ENCODE peak calls at places on chromosome 20, in five cellular contexts. One of them, this sample, is unnamed.
A peak's percentile ranks its signal among the peaks of the same experiment; 100 is the strongest.

GRCh38 chr20:21378259-21378658 is 19.1 kb downstream of the NKX2-4 start:
- DNase-seq in glutamatergic neuron: no peak
- DNase-seq in GDM1: no peak
- DNase-seq in head of caudate nucleus: no peak
- DNase-seq in A172: no peak
- DNase-seq in this sample: no peak

GRCh38 chr20:57568088-57568896 is 7.4 kb downstream of the PCK1 start:
- DNase-seq in head of caudate nucleus: no peak
- DNase-seq in A172: no peak
- DNase-seq in glutamatergic neuron: no peak
- DNase-seq in GDM1: no peak
- DNase-seq in this sample: no peak

GRCh38 chr20:39839406-39840119 is 849.5 kb downstream of the MAFB start:
- DNase-seq in head of caudate nucleus: no peak
- DNase-seq in GDM1: no peak
- DNase-seq in A172: no peak
- DNase-seq in glutamatergic neuron: no peak
- DNase-seq in this sample: no peak

GRCh38 chr20:38479596-38479995 is 7.0 kb downstream of the RALGAPB start:
- DNase-seq in A172: no peak
- DNase-seq in GDM1: no peak
- DNase-seq in glutamatergic neuron: no peak
- DNase-seq in head of caudate nucleus: no peak
- DNase-seq in this sample: no peak

GRCh38 chr20:63100926-63101699 is 94.3 kb upstream of the BHLHE23 start:
- DNase-seq in head of caudate nucleus: no peak
- DNase-seq in GDM1: no peak
- DNase-seq in A172: no peak
- DNase-seq in glutamatergic neuron: peak; percentile 18
- DNase-seq in this sample: no peak

GRCh38 chr20:21709535-21709904 is 4.1 kb downstream of the PAX1 start:
- DNase-seq in GDM1: no peak
- DNase-seq in glutamatergic neuron: no peak
- DNase-seq in A172: no peak
- DNase-seq in head of caudate nucleus: no peak
- DNase-seq in this sample: no peak

GRCh38 chr20:63223121-63223825 is 7.3 kb upstream of the YTHDF1 start:
- DNase-seq in A172: peak; percentile 33
- DNase-seq in glutamatergic neuron: no peak
- DNase-seq in GDM1: no peak
- DNase-seq in head of caudate nucleus: peak; percentile 79
- DNase-seq in this sample: peak; percentile 40

GRCh38 chr20:496126-496696 is 33.9 kb upstream of the TBC1D20 start:
- DNase-seq in GDM1: no peak
- DNase-seq in head of caudate nucleus: no peak
- DNase-seq in glutamatergic neuron: no peak
- DNase-seq in A172: no peak
- DNase-seq in this sample: no peak

GRCh38 chr20:30286157-30286556 is 971.3 kb upstream of the DEFB115 start:
- DNase-seq in glutamatergic neuron: peak; percentile 54
- DNase-seq in GDM1: no peak
- DNase-seq in head of caudate nucleus: no peak
- DNase-seq in A172: no peak
- DNase-seq in this sample: no peak

GRCh38 chr20:63929071-63929470 is 27.1 kb downstream of the UCKL1 start:
- DNase-seq in head of caudate nucleus: no peak
- DNase-seq in glutamatergic neuron: no peak
- DNase-seq in A172: no peak
- DNase-seq in GDM1: no peak
- DNase-seq in this sample: no peak

GRCh38 chr20:48600470-48600945 is 227.3 kb downstream of the PREX1 start:
- DNase-seq in A172: no peak
- DNase-seq in glutamatergic neuron: no peak
- DNase-seq in GDM1: no peak
- DNase-seq in head of caudate nucleus: no peak
- DNase-seq in this sample: no peak

GRCh38 chr20:60087563-60088105 is 129.4 kb downstream of the CDH26 start:
- DNase-seq in A172: no peak
- DNase-seq in head of caudate nucleus: no peak
- DNase-seq in GDM1: no peak
- DNase-seq in glutamatergic neuron: no peak
- DNase-seq in this sample: no peak

GRCh38 chr20:50731055-50731929 is at the start of gene PARD6B:
- DNase-seq in GDM1: peak; percentile 96
- DNase-seq in head of caudate nucleus: peak; percentile 98
- DNase-seq in glutamatergic neuron: peak; percentile 98
- DNase-seq in A172: peak; percentile 96
- DNase-seq in this sample: peak; percentile 99

GRCh38 chr20:61895016-61895415 is 170.7 kb downstream of the TAF4 start:
- DNase-seq in GDM1: no peak
- DNase-seq in glutamatergic neuron: no peak
- DNase-seq in head of caudate nucleus: no peak
- DNase-seq in A172: no peak
- DNase-seq in this sample: no peak